ENCODE peak calls at places on chromosomes 7 and 10, in nine cellular contexts. One of them, this sample, is unnamed.

GRCh38 chr10:121702351-121703320 is 104.4 kb upstream of the FGFR2 start:
- DNase-seq in Panc1: no peak
- DNase-seq in HCT116: no peak
- DNase-seq in GM12878: no peak
- DNase-seq in prostate gland: no peak
- DNase-seq in transverse colon: no peak
- DNase-seq in GM23338: no peak
- DNase-seq in endothelial cell of umbilical vein: no peak
- DNase-seq in spleen: no peak
- DNase-seq in this sample: no peak

GRCh38 chr10:61779950-61780659 is 117.4 kb downstream of the CABCOCO1 start:
- DNase-seq in Panc1: no peak
- DNase-seq in HCT116: no peak
- DNase-seq in GM12878: no peak
- DNase-seq in prostate gland: no peak
- DNase-seq in transverse colon: peak; percentile 27
- DNase-seq in GM23338: no peak
- DNase-seq in endothelial cell of umbilical vein: peak; percentile 90
- DNase-seq in spleen: no peak
- DNase-seq in this sample: no peak

GRCh38 chr7:39682042-39682441 is 58.7 kb downstream of the RALA start:
- DNase-seq in Panc1: no peak
- DNase-seq in HCT116: no peak
- DNase-seq in GM12878: no peak
- DNase-seq in prostate gland: no peak
- DNase-seq in transverse colon: no peak
- DNase-seq in GM23338: no peak
- DNase-seq in endothelial cell of umbilical vein: no peak
- DNase-seq in spleen: no peak
- DNase-seq in this sample: no peak

GRCh38 chr7:919114-919442 is 35.4 kb downstream of the ADAP1 start:
- DNase-seq in Panc1: no peak
- DNase-seq in HCT116: no peak
- DNase-seq in GM12878: no peak
- DNase-seq in prostate gland: no peak
- DNase-seq in transverse colon: peak; percentile 8
- DNase-seq in GM23338: no peak
- DNase-seq in endothelial cell of umbilical vein: no peak
- DNase-seq in spleen: peak; percentile 70
- DNase-seq in this sample: no peak

GRCh38 chr10:83917519-83918506 is 221.5 kb upstream of the GHITM start:
- DNase-seq in Panc1: no peak
- DNase-seq in HCT116: peak; percentile 10
- DNase-seq in GM12878: peak; percentile 32
- DNase-seq in prostate gland: no peak
- DNase-seq in transverse colon: peak; percentile 31
- DNase-seq in GM23338: peak; percentile 78
- DNase-seq in endothelial cell of umbilical vein: peak; percentile 3
- DNase-seq in spleen: no peak
- DNase-seq in this sample: peak; percentile 82

GRCh38 chr7:151503902-151504714 is 15.6 kb downstream of the RHEB start:
- DNase-seq in Panc1: no peak
- DNase-seq in HCT116: no peak
- DNase-seq in GM12878: no peak
- DNase-seq in prostate gland: peak; percentile 27
- DNase-seq in transverse colon: no peak
- DNase-seq in GM23338: no peak
- DNase-seq in endothelial cell of umbilical vein: no peak
- DNase-seq in spleen: no peak
- DNase-seq in this sample: peak; percentile 71

GRCh38 chr10:84540022-84540616 is 211.7 kb downstream of the CCSER2 start:
- DNase-seq in Panc1: no peak
- DNase-seq in HCT116: no peak
- DNase-seq in GM12878: no peak
- DNase-seq in prostate gland: no peak
- DNase-seq in transverse colon: no peak
- DNase-seq in GM23338: no peak
- DNase-seq in endothelial cell of umbilical vein: no peak
- DNase-seq in spleen: no peak
- DNase-seq in this sample: no peak

GRCh38 chr7:102270176-102270887 is 16.3 kb upstream of the SH2B2 start:
- DNase-seq in Panc1: no peak
- DNase-seq in HCT116: no peak
- DNase-seq in GM12878: no peak
- DNase-seq in prostate gland: no peak
- DNase-seq in transverse colon: no peak
- DNase-seq in GM23338: no peak
- DNase-seq in endothelial cell of umbilical vein: no peak
- DNase-seq in spleen: no peak
- DNase-seq in this sample: no peak

GRCh38 chr7:46716926-46717325 is 795.9 kb upstream of the IGFBP3 start:
- DNase-seq in Panc1: no peak
- DNase-seq in HCT116: peak; percentile 15
- DNase-seq in GM12878: no peak
- DNase-seq in prostate gland: no peak
- DNase-seq in transverse colon: no peak
- DNase-seq in GM23338: no peak
- DNase-seq in endothelial cell of umbilical vein: peak; percentile 75
- DNase-seq in spleen: no peak
- DNase-seq in this sample: no peak

GRCh38 chr7:50204576-50204975 is 99.9 kb upstream of the IKZF1 start:
- DNase-seq in Panc1: no peak
- DNase-seq in HCT116: no peak
- DNase-seq in GM12878: no peak
- DNase-seq in prostate gland: no peak
- DNase-seq in transverse colon: no peak
- DNase-seq in GM23338: no peak
- DNase-seq in endothelial cell of umbilical vein: no peak
- DNase-seq in spleen: no peak
- DNase-seq in this sample: no peak

GRCh38 chr7:143318661-143319060 is 2.8 kb downstream of the CLCN1 start:
- DNase-seq in Panc1: no peak
- DNase-seq in HCT116: no peak
- DNase-seq in GM12878: no peak
- DNase-seq in prostate gland: peak; percentile 67
- DNase-seq in transverse colon: no peak
- DNase-seq in GM23338: no peak
- DNase-seq in endothelial cell of umbilical vein: no peak
- DNase-seq in spleen: no peak
- DNase-seq in this sample: peak; percentile 85

GRCh38 chr7:157930441-157930840 is 593.6 kb downstream of the DNAJB6 start:
- DNase-seq in Panc1: no peak
- DNase-seq in HCT116: no peak
- DNase-seq in GM12878: no peak
- DNase-seq in prostate gland: no peak
- DNase-seq in transverse colon: no peak
- DNase-seq in GM23338: no peak
- DNase-seq in endothelial cell of umbilical vein: no peak
- DNase-seq in spleen: no peak
- DNase-seq in this sample: no peak

GRCh38 chr10:32004161-32004591 is 52.0 kb downstream of the KIF5B start:
- DNase-seq in Panc1: no peak
- DNase-seq in HCT116: no peak
- DNase-seq in GM12878: no peak
- DNase-seq in prostate gland: no peak
- DNase-seq in transverse colon: peak; percentile 11
- DNase-seq in GM23338: peak; percentile 51
- DNase-seq in endothelial cell of umbilical vein: no peak
- DNase-seq in spleen: peak; percentile 82
- DNase-seq in this sample: no peak

GRCh38 chr10:100751211-100751933 is 6.0 kb downstream of the PAX2 start:
- DNase-seq in Panc1: no peak
- DNase-seq in HCT116: no peak
- DNase-seq in GM12878: no peak
- DNase-seq in prostate gland: no peak
- DNase-seq in transverse colon: no peak
- DNase-seq in GM23338: no peak
- DNase-seq in endothelial cell of umbilical vein: no peak
- DNase-seq in spleen: no peak
- DNase-seq in this sample: no peak

GRCh38 chr7:101258243-101258731 is 13.4 kb upstream of the FIS1 start:
- DNase-seq in Panc1: no peak
- DNase-seq in HCT116: no peak
- DNase-seq in GM12878: no peak
- DNase-seq in prostate gland: no peak
- DNase-seq in transverse colon: no peak
- DNase-seq in GM23338: no peak
- DNase-seq in endothelial cell of umbilical vein: no peak
- DNase-seq in spleen: no peak
- DNase-seq in this sample: no peak

GRCh38 chr10:10499839-10500238 is 517.8 kb upstream of the CELF2 start:
- DNase-seq in Panc1: no peak
- DNase-seq in HCT116: no peak
- DNase-seq in GM12878: no peak
- DNase-seq in prostate gland: no peak
- DNase-seq in transverse colon: no peak
- DNase-seq in GM23338: no peak
- DNase-seq in endothelial cell of umbilical vein: peak; percentile 61
- DNase-seq in spleen: no peak
- DNase-seq in this sample: no peak

GRCh38 chr10:77846718-77847311 is 79.7 kb downstream of the DLG5 start:
- DNase-seq in Panc1: peak; percentile 56
- DNase-seq in HCT116: peak; percentile 16
- DNase-seq in GM12878: no peak
- DNase-seq in prostate gland: peak; percentile 81
- DNase-seq in transverse colon: peak; percentile 85
- DNase-seq in GM23338: peak; percentile 89
- DNase-seq in endothelial cell of umbilical vein: peak; percentile 74
- DNase-seq in spleen: peak; percentile 89
- DNase-seq in this sample: no peak
- TF ChIP-seq POLR2AphosphoS5 in Panc1: no peak
- TF ChIP-seq POLR2AphosphoS5 in HCT116: no peak
- TF ChIP-seq POLR2AphosphoS5 in GM12878: no peak
- TF ChIP-seq POLR2AphosphoS5 in prostate gland: peak; percentile 78
- TF ChIP-seq POLR2AphosphoS5 in transverse colon: no peak
- TF ChIP-seq POLR2AphosphoS5 in GM23338: no peak
- TF ChIP-seq POLR2AphosphoS5 in endothelial cell of umbilical vein: peak; percentile 19
- TF ChIP-seq POLR2AphosphoS5 in spleen: peak; percentile 10
- TF ChIP-seq POLR2AphosphoS5 in this sample: no peak

GRCh38 chr7:129952164-129952652 is 552 bp downstream of the UBE2H start:
- DNase-seq in Panc1: no peak
- DNase-seq in HCT116: no peak
- DNase-seq in GM12878: no peak
- DNase-seq in prostate gland: peak; percentile 29
- DNase-seq in transverse colon: peak; percentile 70
- DNase-seq in GM23338: peak; percentile 47
- DNase-seq in endothelial cell of umbilical vein: peak; percentile 45
- DNase-seq in spleen: no peak
- DNase-seq in this sample: peak; percentile 45
- TF ChIP-seq CTCF in Panc1: no peak
- TF ChIP-seq CTCF in HCT116: no peak
- TF ChIP-seq CTCF in GM12878: no peak
- TF ChIP-seq CTCF in prostate gland: no peak
- TF ChIP-seq CTCF in transverse colon: no peak
- TF ChIP-seq CTCF in GM23338: no peak
- TF ChIP-seq CTCF in endothelial cell of umbilical vein: no peak
- TF ChIP-seq CTCF in spleen: no peak
- TF ChIP-seq CTCF in this sample: no peak

DNA sequence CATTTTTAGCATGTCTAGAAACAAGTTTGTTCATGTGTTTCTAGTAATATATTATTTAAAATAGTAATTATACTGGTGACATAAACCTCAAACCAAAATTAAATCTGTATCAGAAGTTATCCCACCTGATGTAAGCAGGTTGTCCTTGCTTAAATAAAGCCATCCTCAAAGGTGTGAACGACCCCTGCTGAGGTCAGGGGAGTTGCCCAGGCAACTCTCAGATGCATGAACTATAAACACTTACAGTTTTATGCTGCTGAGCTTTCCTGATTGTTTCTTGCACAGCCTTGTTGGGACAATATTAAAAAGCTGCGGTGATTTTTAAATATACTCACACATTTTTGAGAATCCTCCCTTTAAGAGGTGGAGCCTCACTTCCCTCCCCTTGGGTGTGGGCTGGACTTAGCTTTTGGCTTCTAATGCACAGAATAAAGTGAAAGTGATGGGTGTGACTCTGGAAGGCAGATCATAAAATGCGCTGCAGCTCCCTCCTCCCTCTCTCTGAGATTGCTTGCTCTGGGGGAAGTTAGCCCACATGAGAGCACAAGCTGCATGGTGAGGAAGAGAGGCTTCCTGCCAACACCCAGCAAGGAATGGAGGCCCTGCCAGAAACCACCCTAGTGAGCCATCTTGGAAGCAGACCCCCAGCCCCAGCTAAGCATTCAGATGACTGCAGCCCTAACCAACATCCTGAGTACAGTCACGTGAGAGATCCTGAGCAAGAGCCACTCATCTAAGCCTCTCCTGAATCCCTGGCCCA is 152.7 kb downstream of the SKIDA1 start:
- DNase-seq in Panc1: no peak
- DNase-seq in HCT116: peak; percentile 59
- DNase-seq in GM12878: peak; percentile 50
- DNase-seq in prostate gland: peak; percentile 39
- DNase-seq in transverse colon: peak; percentile 58
- DNase-seq in GM23338: peak; percentile 34
- DNase-seq in endothelial cell of umbilical vein: peak; percentile 88
- DNase-seq in spleen: no peak
- DNase-seq in this sample: peak; percentile 4
- TF ChIP-seq POLR2AphosphoS5 in Panc1: no peak
- TF ChIP-seq POLR2AphosphoS5 in HCT116: no peak
- TF ChIP-seq POLR2AphosphoS5 in GM12878: no peak
- TF ChIP-seq POLR2AphosphoS5 in prostate gland: peak; percentile 52
- TF ChIP-seq POLR2AphosphoS5 in transverse colon: no peak
- TF ChIP-seq POLR2AphosphoS5 in GM23338: no peak
- TF ChIP-seq POLR2AphosphoS5 in endothelial cell of umbilical vein: no peak
- TF ChIP-seq POLR2AphosphoS5 in spleen: no peak
- TF ChIP-seq POLR2AphosphoS5 in this sample: no peak

GRCh38 chr7:116601426-116601825 is 70.6 kb upstream of the MET start:
- DNase-seq in Panc1: no peak
- DNase-seq in HCT116: no peak
- DNase-seq in GM12878: no peak
- DNase-seq in prostate gland: no peak
- DNase-seq in transverse colon: no peak
- DNase-seq in GM23338: no peak
- DNase-seq in endothelial cell of umbilical vein: no peak
- DNase-seq in spleen: no peak
- DNase-seq in this sample: no peak

GRCh38 chr7:116597384-116597783 is 72.5 kb downstream of the CAV1 start:
- DNase-seq in Panc1: no peak
- DNase-seq in HCT116: no peak
- DNase-seq in GM12878: no peak
- DNase-seq in prostate gland: no peak
- DNase-seq in transverse colon: no peak
- DNase-seq in GM23338: no peak
- DNase-seq in endothelial cell of umbilical vein: no peak
- DNase-seq in spleen: no peak
- DNase-seq in this sample: no peak

GRCh38 chr7:116595063-116595462 is 70.2 kb downstream of the CAV1 start:
- DNase-seq in Panc1: no peak
- DNase-seq in HCT116: no peak
- DNase-seq in GM12878: no peak
- DNase-seq in prostate gland: no peak
- DNase-seq in transverse colon: no peak
- DNase-seq in GM23338: no peak
- DNase-seq in endothelial cell of umbilical vein: no peak
- DNase-seq in spleen: no peak
- DNase-seq in this sample: no peak

GRCh38 chr7:116598846-116599245 is 73.2 kb upstream of the MET start:
- DNase-seq in Panc1: no peak
- DNase-seq in HCT116: no peak
- DNase-seq in GM12878: no peak
- DNase-seq in prostate gland: no peak
- DNase-seq in transverse colon: no peak
- DNase-seq in GM23338: no peak
- DNase-seq in endothelial cell of umbilical vein: peak; percentile 69
- DNase-seq in spleen: no peak
- DNase-seq in this sample: no peak

GRCh38 chr7:116598278-116598677 is 73.4 kb downstream of the CAV1 start:
- DNase-seq in Panc1: no peak
- DNase-seq in HCT116: no peak
- DNase-seq in GM12878: no peak
- DNase-seq in prostate gland: no peak
- DNase-seq in transverse colon: no peak
- DNase-seq in GM23338: no peak
- DNase-seq in endothelial cell of umbilical vein: no peak
- DNase-seq in spleen: no peak
- DNase-seq in this sample: no peak
- TF ChIP-seq CTCF in Panc1: peak; percentile 52
- TF ChIP-seq CTCF in HCT116: peak; percentile 16
- TF ChIP-seq CTCF in GM12878: peak; percentile 48
- TF ChIP-seq CTCF in prostate gland: no peak
- TF ChIP-seq CTCF in transverse colon: no peak
- TF ChIP-seq CTCF in GM23338: peak; percentile 38
- TF ChIP-seq CTCF in endothelial cell of umbilical vein: peak; percentile 18
- TF ChIP-seq CTCF in spleen: no peak
- TF ChIP-seq CTCF in this sample: no peak

This sample was measured in HL-60.